ENCODE peak calls at places on chromosomes 11 and 22, in six cellular contexts. One of them, this sample, is unnamed.
A peak's percentile ranks its signal among the peaks of the same experiment; 100 is the strongest.

GRCh38 chr22:23537421-23537820 is 42.7 kb downstream of the IGLL1 start:
- DNase-seq in heart left ventricle: no peak
- DNase-seq in memory B cell: no peak
- DNase-seq in cardiac septum: peak; percentile 50
- DNase-seq in EH: no peak
- DNase-seq in nucleus accumbens: no peak
- DNase-seq in this sample: peak; percentile 48

GRCh38 chr11:121023848-121024751 is at the start of gene TBCEL:
- DNase-seq in heart left ventricle: peak; percentile 89
- DNase-seq in memory B cell: peak; percentile 72
- DNase-seq in cardiac septum: peak; percentile 91
- DNase-seq in EH: peak; percentile 86
- DNase-seq in nucleus accumbens: peak; percentile 87
- DNase-seq in this sample: peak; percentile 91

GRCh38 chr22:35452351-35452781 is 52.4 kb downstream of the MCM5 start:
- DNase-seq in heart left ventricle: no peak
- DNase-seq in memory B cell: no peak
- DNase-seq in cardiac septum: no peak
- DNase-seq in EH: no peak
- DNase-seq in nucleus accumbens: no peak
- DNase-seq in this sample: no peak

GRCh38 chr22:40510965-40511364 is 125.6 kb downstream of the MRTFA start:
- DNase-seq in heart left ventricle: no peak
- DNase-seq in memory B cell: no peak
- DNase-seq in cardiac septum: no peak
- DNase-seq in EH: no peak
- DNase-seq in nucleus accumbens: no peak
- DNase-seq in this sample: no peak

GRCh38 chr11:88231894-88232482 is 56.7 kb upstream of the RAB38 start:
- DNase-seq in heart left ventricle: no peak
- DNase-seq in memory B cell: peak; percentile 4
- DNase-seq in cardiac septum: no peak
- DNase-seq in EH: peak; percentile 69
- DNase-seq in nucleus accumbens: no peak
- DNase-seq in this sample: no peak

GRCh38 chr11:6228520-6228919 is 5.9 kb downstream of the FHIP1B start:
- DNase-seq in heart left ventricle: no peak
- DNase-seq in memory B cell: no peak
- DNase-seq in cardiac septum: no peak
- DNase-seq in EH: no peak
- DNase-seq in nucleus accumbens: no peak
- DNase-seq in this sample: no peak

GRCh38 chr22:39528681-39529486 is 3.7 kb downstream of the RPS19BP1 start:
- DNase-seq in heart left ventricle: peak; percentile 91
- DNase-seq in memory B cell: peak; percentile 93
- DNase-seq in cardiac septum: peak; percentile 95
- DNase-seq in EH: peak; percentile 84
- DNase-seq in nucleus accumbens: peak; percentile 85
- DNase-seq in this sample: peak; percentile 96

GRCh38 chr11:116373545-116373944 is 399.2 kb downstream of the BUD13 start:
- DNase-seq in heart left ventricle: no peak
- DNase-seq in memory B cell: no peak
- DNase-seq in cardiac septum: no peak
- DNase-seq in EH: no peak
- DNase-seq in nucleus accumbens: peak; percentile 18
- DNase-seq in this sample: no peak

GRCh38 chr11:76206327-76207081 is at the start of gene WNT11:
- DNase-seq in heart left ventricle: peak; percentile 66
- DNase-seq in memory B cell: peak; percentile 11
- DNase-seq in cardiac septum: no peak
- DNase-seq in EH: peak; percentile 35
- DNase-seq in nucleus accumbens: no peak
- DNase-seq in this sample: no peak

GRCh38 chr11:123560001-123560400 is 94.4 kb downstream of the SCN3B start:
- DNase-seq in heart left ventricle: peak; percentile 60
- DNase-seq in memory B cell: no peak
- DNase-seq in cardiac septum: no peak
- DNase-seq in EH: peak; percentile 87
- DNase-seq in nucleus accumbens: peak; percentile 55
- DNase-seq in this sample: peak; percentile 78